ENCODE peak calls at places on chromosomes 12 and 14, in eight cellular contexts. One of them, this sample, is unnamed.

GRCh38 chr12:113191236-113191635 is 5.7 kb downstream of the RITA1 start:
- DNase-seq in mesendoderm: no peak
- DNase-seq in NCI-H146: no peak
- DNase-seq in M059J: no peak
- DNase-seq in left kidney: no peak
- DNase-seq in GM23248: no peak
- DNase-seq in activated T-helper 1 cell treated with anti-CD3 and anti-CD28 coated beads, Interleukin-2, amount 50 U/mL, for 16 hours: no peak
- DNase-seq in HFF-Myc: no peak
- DNase-seq in this sample: no peak

GRCh38 chr12:46389130-46389616 is 16.6 kb upstream of the SLC38A2 start:
- DNase-seq in left kidney: no peak
- DNase-seq in mesendoderm: no peak
- DNase-seq in GM23248: peak
- DNase-seq in NCI-H146: no peak
- DNase-seq in HFF-Myc: peak
- DNase-seq in activated T-helper 1 cell treated with anti-CD3 and anti-CD28 coated beads, Interleukin-2, amount 50 U/mL, for 16 hours: no peak
- DNase-seq in M059J: peak
- DNase-seq in this sample: no peak

GRCh38 chr14:54213531-54213930 is 183.3 kb upstream of the CDKN3 start:
- DNase-seq in activated T-helper 1 cell treated with anti-CD3 and anti-CD28 coated beads, Interleukin-2, amount 50 U/mL, for 16 hours: no peak
- DNase-seq in GM23248: no peak
- DNase-seq in left kidney: no peak
- DNase-seq in mesendoderm: no peak
- DNase-seq in NCI-H146: no peak
- DNase-seq in HFF-Myc: no peak
- DNase-seq in M059J: no peak
- DNase-seq in this sample: no peak

GRCh38 chr12:8081228-8081920 is 700 bp upstream of the NECAP1 start:
- DNase-seq in M059J: peak
- DNase-seq in left kidney: peak
- DNase-seq in GM23248: peak
- DNase-seq in activated T-helper 1 cell treated with anti-CD3 and anti-CD28 coated beads, Interleukin-2, amount 50 U/mL, for 16 hours: no peak
- DNase-seq in mesendoderm: no peak
- DNase-seq in NCI-H146: peak
- DNase-seq in HFF-Myc: no peak
- DNase-seq in this sample: no peak

GRCh38 chr12:47802312-47802711 is 17.4 kb downstream of the HDAC7 start:
- DNase-seq in M059J: peak
- DNase-seq in activated T-helper 1 cell treated with anti-CD3 and anti-CD28 coated beads, Interleukin-2, amount 50 U/mL, for 16 hours: no peak
- DNase-seq in left kidney: peak
- DNase-seq in GM23248: peak
- DNase-seq in HFF-Myc: no peak
- DNase-seq in mesendoderm: peak
- DNase-seq in NCI-H146: no peak
- DNase-seq in this sample: no peak

GRCh38 chr14:21016791-21017190 is 8.1 kb downstream of the NDRG2 start:
- DNase-seq in HFF-Myc: no peak
- DNase-seq in NCI-H146: no peak
- DNase-seq in left kidney: no peak
- DNase-seq in GM23248: no peak
- DNase-seq in M059J: no peak
- DNase-seq in mesendoderm: no peak
- DNase-seq in activated T-helper 1 cell treated with anti-CD3 and anti-CD28 coated beads, Interleukin-2, amount 50 U/mL, for 16 hours: no peak
- DNase-seq in this sample: no peak

GRCh38 chr12:12837025-12837872 is 24.1 kb downstream of the DDX47 start:
- DNase-seq in GM23248: peak
- DNase-seq in M059J: peak
- DNase-seq in HFF-Myc: peak
- DNase-seq in left kidney: peak
- DNase-seq in NCI-H146: peak
- DNase-seq in mesendoderm: peak
- DNase-seq in activated T-helper 1 cell treated with anti-CD3 and anti-CD28 coated beads, Interleukin-2, amount 50 U/mL, for 16 hours: no peak
- DNase-seq in this sample: peak

GRCh38 chr12:89472508-89472907 is 52.1 kb downstream of the GALNT4 start:
- DNase-seq in mesendoderm: no peak
- DNase-seq in M059J: peak
- DNase-seq in HFF-Myc: no peak
- DNase-seq in NCI-H146: no peak
- DNase-seq in left kidney: no peak
- DNase-seq in GM23248: peak
- DNase-seq in activated T-helper 1 cell treated with anti-CD3 and anti-CD28 coated beads, Interleukin-2, amount 50 U/mL, for 16 hours: no peak
- DNase-seq in this sample: no peak

GRCh38 chr12:121288158-121288848 is 8.2 kb downstream of the CAMKK2 start:
- DNase-seq in HFF-Myc: no peak
- DNase-seq in M059J: no peak
- DNase-seq in left kidney: no peak
- DNase-seq in GM23248: no peak
- DNase-seq in activated T-helper 1 cell treated with anti-CD3 and anti-CD28 coated beads, Interleukin-2, amount 50 U/mL, for 16 hours: no peak
- DNase-seq in mesendoderm: peak
- DNase-seq in NCI-H146: no peak
- DNase-seq in this sample: no peak

GRCh38 chr12:106345739-106346138 is 11.8 kb upstream of the POLR3B start:
- DNase-seq in GM23248: peak
- DNase-seq in HFF-Myc: peak
- DNase-seq in activated T-helper 1 cell treated with anti-CD3 and anti-CD28 coated beads, Interleukin-2, amount 50 U/mL, for 16 hours: no peak
- DNase-seq in M059J: peak
- DNase-seq in left kidney: peak
- DNase-seq in mesendoderm: peak
- DNase-seq in NCI-H146: peak
- DNase-seq in this sample: peak

GRCh38 chr14:95248422-95248821 is 71.3 kb downstream of the CLMN start:
- DNase-seq in NCI-H146: no peak
- DNase-seq in mesendoderm: peak
- DNase-seq in M059J: no peak
- DNase-seq in HFF-Myc: no peak
- DNase-seq in activated T-helper 1 cell treated with anti-CD3 and anti-CD28 coated beads, Interleukin-2, amount 50 U/mL, for 16 hours: no peak
- DNase-seq in GM23248: no peak
- DNase-seq in left kidney: no peak
- DNase-seq in this sample: no peak

GRCh38 chr12:14256555-14257169 is 108.8 kb upstream of the ATF7IP start:
- DNase-seq in HFF-Myc: peak
- DNase-seq in activated T-helper 1 cell treated with anti-CD3 and anti-CD28 coated beads, Interleukin-2, amount 50 U/mL, for 16 hours: peak
- DNase-seq in NCI-H146: peak
- DNase-seq in left kidney: peak
- DNase-seq in GM23248: peak
- DNase-seq in M059J: peak
- DNase-seq in mesendoderm: peak
- DNase-seq in this sample: peak

GRCh38 chr12:7129647-7130536 is at the start of gene CLSTN3:
- DNase-seq in left kidney: peak
- DNase-seq in GM23248: peak
- DNase-seq in activated T-helper 1 cell treated with anti-CD3 and anti-CD28 coated beads, Interleukin-2, amount 50 U/mL, for 16 hours: peak
- DNase-seq in M059J: peak
- DNase-seq in NCI-H146: peak
- DNase-seq in HFF-Myc: no peak
- DNase-seq in mesendoderm: peak
- DNase-seq in this sample: peak

GRCh38 chr14:101201535-101202125 is 298.1 kb upstream of the RTL1 start:
- DNase-seq in mesendoderm: no peak
- DNase-seq in NCI-H146: no peak
- DNase-seq in activated T-helper 1 cell treated with anti-CD3 and anti-CD28 coated beads, Interleukin-2, amount 50 U/mL, for 16 hours: no peak
- DNase-seq in left kidney: no peak
- DNase-seq in M059J: no peak
- DNase-seq in GM23248: no peak
- DNase-seq in HFF-Myc: no peak
- DNase-seq in this sample: no peak

This sample was measured in endothelial cell.